ENCODE peak calls at places on chromosomes 12 and 14, in eight cellular contexts. B is endothelial cell of umbilical vein, F is fibroblast of pulmonary artery, Z is Peyer's patch, E is tibial nerve, G is A549, R is cardiac muscle cell, N is astrocyte of the spinal cord. M is an unnamed sample.

GRCh38 chr12:28374556-28374955 is 184.3 kb downstream of the CCDC91 start:
- DNase-seq in B (no peak), F (peak), Z (no peak), E (no peak), G (no peak), R (peak), N (peak), M (no peak)

GRCh38 chr14:54881235-54881760 is 21.3 kb downstream of the GCH1 start:
- DNase-seq in B (no peak), F (peak), Z (peak), E (peak), G (no peak), R (peak), N (peak), M (no peak)

GRCh38 chr12:93006655-93007208 is 77.6 kb upstream of the EEA1 start:
- DNase-seq in B (no peak), F (no peak), Z (no peak), E (no peak), G (no peak), R (no peak), N (no peak), M (no peak)

GRCh38 chr12:110199360-110200123 is 75.4 kb downstream of the IFT81 start:
- DNase-seq in B (peak), F (peak), Z (no peak), E (no peak), G (peak), R (peak), N (peak), M (no peak)

GRCh38 chr14:24816011-24816928 is 182.3 kb upstream of the GZMB start:
- DNase-seq in B (no peak), F (peak), Z (peak), E (no peak), G (peak), R (peak), N (no peak), M (no peak)

GRCh38 chr12:75658826-75659823 is 147.7 kb upstream of the KRR1 start:
- DNase-seq in B (peak), F (peak), Z (no peak), E (no peak), G (peak), R (peak), N (peak), M (no peak)

GRCh38 chr12:66739266-66739665 is 60.4 kb upstream of the GRIP1 start:
- DNase-seq in B (no peak), F (no peak), Z (no peak), E (no peak), G (no peak), R (no peak), N (no peak), M (no peak)

GRCh38 chr12:122403115-122403770 is 19.2 kb downstream of the CLIP1 start:
- DNase-seq in B (no peak), F (no peak), Z (no peak), E (no peak), G (peak), R (no peak), N (no peak), M (no peak)

GRCh38 chr14:93086441-93087055 is 29.2 kb downstream of the ITPK1 start:
- DNase-seq in B (no peak), F (no peak), Z (no peak), E (no peak), G (no peak), R (no peak), N (no peak), M (no peak)

GRCh38 chr14:32576088-32576795 is 247.1 kb downstream of the AKAP6 start:
- DNase-seq in B (peak), F (peak), Z (peak), E (peak), G (peak), R (peak), N (peak), M (no peak)

GRCh38 chr12:43370299-43370698 is 181.7 kb downstream of the ADAMTS20 start:
- DNase-seq in B (peak), F (peak), Z (no peak), E (no peak), G (peak), R (peak), N (peak), M (no peak)

GRCh38 chr14:69684461-69685183 is 73.2 kb downstream of the SUSD6 start:
- DNase-seq in B (no peak), F (no peak), Z (no peak), E (no peak), G (no peak), R (no peak), N (no peak), M (no peak)

GRCh38 chr14:44379292-44379977 is 127.6 kb downstream of the FSCB start:
- DNase-seq in B (no peak), F (no peak), Z (no peak), E (no peak), G (no peak), R (peak), N (no peak), M (no peak)

GRCh38 chr14:72254940-72255472 is 322.8 kb downstream of the RGS6 start:
- DNase-seq in B (no peak), F (no peak), Z (no peak), E (no peak), G (no peak), R (no peak), N (no peak), M (no peak)

GRCh38 chr12:124494751-124495129 is 72.7 kb downstream of the NCOR2 start:
- DNase-seq in B (no peak), F (no peak), Z (no peak), E (no peak), G (no peak), R (no peak), N (no peak), M (no peak)

GRCh38 chr12:105053116-105053572 is 31.1 kb downstream of the ALDH1L2 start:
- DNase-seq in B (peak), F (peak), Z (peak), E (peak), G (peak), R (peak), N (peak), M (no peak)

GRCh38 chr12:110039085-110039807 is 9.1 kb downstream of the C12orf76 start:
- DNase-seq in B (peak), F (peak), Z (peak), E (no peak), G (peak), R (peak), N (peak), M (no peak)

GRCh38 chr12:92675092-92675865 is 27.5 kb upstream of the PLEKHG7 start:
- DNase-seq in B (no peak), F (no peak), Z (no peak), E (no peak), G (no peak), R (no peak), N (no peak), M (no peak)

GRCh38 chr12:101743242-101743641 is 4.0 kb upstream of the SYCP3 start:
- DNase-seq in B (no peak), F (no peak), Z (no peak), E (no peak), G (no peak), R (no peak), N (no peak), M (no peak)

GRCh38 chr12:103909811-103910210 is 20.4 kb upstream of the HSP90B1 start:
- DNase-seq in B (no peak), F (peak), Z (no peak), E (no peak), G (no peak), R (peak), N (peak), M (no peak)

GRCh38 chr12:100163416-100164152 is 20.9 kb upstream of the BLTP3B start:
- DNase-seq in B (peak), F (peak), Z (peak), E (peak), G (peak), R (peak), N (peak), M (peak)

GRCh38 chr14:61106627-61107147 is 125.6 kb downstream of the SLC38A6 start:
- DNase-seq in B (no peak), F (no peak), Z (no peak), E (no peak), G (peak), R (no peak), N (no peak), M (no peak)
- TF ChIP-seq CTCF in B (no peak), F (peak), Z (no peak), E (no peak), G (peak), R (peak), N (peak), M (no peak)

DNA sequence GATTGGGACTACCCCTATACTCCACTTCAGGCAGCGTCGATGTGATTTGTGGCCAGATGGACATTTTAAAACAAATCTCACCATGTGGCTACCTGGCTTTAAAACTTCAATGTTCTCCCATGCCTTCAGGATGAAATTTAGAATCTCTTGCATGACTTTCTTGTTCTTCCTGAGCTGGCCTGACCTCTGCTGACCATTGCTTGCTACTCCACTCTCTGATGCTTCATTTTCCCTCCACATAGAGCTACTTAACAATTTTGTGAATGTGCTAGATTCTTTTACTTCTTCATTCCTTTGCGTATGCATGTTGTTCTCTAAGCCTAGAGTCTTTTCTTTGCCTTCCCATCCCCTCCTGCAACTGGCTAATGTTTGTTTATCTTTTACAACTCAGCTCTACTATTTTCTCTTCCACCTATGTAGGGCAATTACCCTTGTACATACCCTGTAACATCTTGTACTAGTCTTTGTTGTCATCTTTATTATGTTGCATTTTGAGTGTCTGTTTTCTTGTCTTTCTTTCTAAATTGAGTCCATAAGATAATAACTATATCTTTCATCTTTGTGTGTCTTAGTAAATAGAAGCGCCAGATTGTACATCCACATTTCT is 41.2 kb downstream of the YLPM1 start:
- DNase-seq in B (peak), F (peak), Z (peak), E (no peak), G (peak), R (peak), N (peak), M (no peak)
- TF ChIP-seq CTCF in B (peak), F (peak), Z (no peak), E (peak), G (peak), R (peak), N (peak), M (peak)

DNA sequence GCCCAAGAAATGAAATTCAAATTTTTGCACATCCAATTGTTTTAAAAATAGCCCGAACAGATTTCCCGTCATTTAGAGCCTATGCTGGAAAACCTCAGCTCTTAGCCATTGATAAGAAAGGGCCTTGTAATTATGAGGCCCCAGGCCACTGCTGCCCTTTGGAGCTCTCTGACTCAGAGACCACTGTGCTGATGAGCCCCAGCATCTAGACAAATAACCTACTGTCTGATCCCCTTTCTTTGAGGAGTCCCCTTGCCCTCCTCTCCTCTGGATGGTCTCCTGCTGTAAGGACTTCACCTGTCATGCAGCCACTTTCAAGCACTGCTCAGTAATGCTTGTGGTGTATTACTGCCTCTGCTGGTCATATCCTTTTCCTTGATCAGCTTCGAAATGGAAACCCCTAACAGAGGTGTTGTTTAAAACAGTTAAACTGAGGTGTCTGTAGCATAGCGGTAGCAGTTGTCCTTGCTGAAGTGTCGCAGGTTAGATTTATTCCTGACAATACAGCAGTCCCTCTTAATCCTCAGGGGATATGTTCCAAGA is 159.9 kb upstream of the SRRM4 start:
- DNase-seq in B (no peak), F (no peak), Z (no peak), E (no peak), G (no peak), R (no peak), N (no peak), M (no peak)
- TF ChIP-seq CTCF in B (no peak), F (no peak), Z (no peak), E (no peak), G (no peak), R (no peak), N (no peak), M (no peak)

GRCh38 chr12:115926037-115926670 is 351.3 kb downstream of the MED13L start:
- DNase-seq in B (no peak), F (no peak), Z (no peak), E (no peak), G (no peak), R (no peak), N (no peak), M (no peak)

GRCh38 chr12:115923851-115924250 is 353.6 kb downstream of the MED13L start:
- DNase-seq in B (no peak), F (no peak), Z (no peak), E (no peak), G (no peak), R (no peak), N (no peak), M (no peak)

GRCh38 chr12:115920395-115921183 is 356.9 kb downstream of the MED13L start:
- DNase-seq in B (no peak), F (peak), Z (no peak), E (no peak), G (no peak), R (no peak), N (peak), M (no peak)

GRCh38 chr12:115918763-115919162 is 358.7 kb downstream of the MED13L start:
- DNase-seq in B (no peak), F (no peak), Z (no peak), E (no peak), G (no peak), R (no peak), N (no peak), M (no peak)

DNA sequence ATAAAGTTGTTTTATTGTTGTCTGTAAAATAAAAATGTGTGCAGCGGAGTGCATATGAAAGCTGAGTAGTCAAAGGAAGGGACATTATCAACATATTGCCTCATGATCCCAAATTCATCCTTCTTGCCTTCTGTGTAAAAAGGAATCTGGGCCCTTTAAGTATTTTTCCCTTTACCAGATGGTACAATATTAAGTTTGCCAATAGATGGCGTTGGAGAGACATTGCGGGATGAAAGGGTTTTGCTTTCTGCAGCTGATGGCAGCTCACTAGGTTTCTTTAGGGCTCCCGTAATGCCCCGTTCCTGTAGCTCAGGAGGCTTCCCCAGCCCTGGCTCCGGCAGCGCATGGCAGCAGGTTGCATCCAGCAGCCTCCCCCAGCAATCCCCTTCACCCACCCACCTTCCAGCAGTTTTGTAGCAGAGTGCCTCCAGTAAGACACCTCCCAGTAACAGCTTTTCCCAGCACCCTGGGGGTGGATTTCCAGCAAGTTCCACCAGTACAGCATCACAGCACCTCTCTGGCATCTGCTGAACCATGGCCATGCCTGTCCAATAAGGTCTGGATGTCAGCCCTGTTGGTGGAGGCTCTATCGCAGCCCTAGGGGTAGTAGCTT is 354.4 kb downstream of the MED13L start:
- DNase-seq in B (no peak), F (peak), Z (no peak), E (no peak), G (peak), R (peak), N (peak), M (no peak)
- TF ChIP-seq CTCF in B (peak), F (peak), Z (no peak), E (no peak), G (peak), R (peak), N (peak), M (no peak)

GRCh38 chr14:52067873-52068740 is 752 bp downstream of the NID2 start:
- DNase-seq in B (peak), F (peak), Z (no peak), E (no peak), G (no peak), R (peak), N (no peak), M (peak)

GRCh38 chr14:52071675-52072074 is 2.8 kb upstream of the NID2 start:
- DNase-seq in B (peak), F (peak), Z (no peak), E (no peak), G (no peak), R (peak), N (no peak), M (no peak)

GRCh38 chr14:52072266-52072780 is 3.5 kb upstream of the NID2 start:
- DNase-seq in B (no peak), F (no peak), Z (no peak), E (no peak), G (no peak), R (no peak), N (no peak), M (no peak)

GRCh38 chr14:52069617-52070431 is 965 bp upstream of the NID2 start:
- DNase-seq in B (no peak), F (peak), Z (no peak), E (no peak), G (no peak), R (peak), N (peak), M (no peak)

DNA sequence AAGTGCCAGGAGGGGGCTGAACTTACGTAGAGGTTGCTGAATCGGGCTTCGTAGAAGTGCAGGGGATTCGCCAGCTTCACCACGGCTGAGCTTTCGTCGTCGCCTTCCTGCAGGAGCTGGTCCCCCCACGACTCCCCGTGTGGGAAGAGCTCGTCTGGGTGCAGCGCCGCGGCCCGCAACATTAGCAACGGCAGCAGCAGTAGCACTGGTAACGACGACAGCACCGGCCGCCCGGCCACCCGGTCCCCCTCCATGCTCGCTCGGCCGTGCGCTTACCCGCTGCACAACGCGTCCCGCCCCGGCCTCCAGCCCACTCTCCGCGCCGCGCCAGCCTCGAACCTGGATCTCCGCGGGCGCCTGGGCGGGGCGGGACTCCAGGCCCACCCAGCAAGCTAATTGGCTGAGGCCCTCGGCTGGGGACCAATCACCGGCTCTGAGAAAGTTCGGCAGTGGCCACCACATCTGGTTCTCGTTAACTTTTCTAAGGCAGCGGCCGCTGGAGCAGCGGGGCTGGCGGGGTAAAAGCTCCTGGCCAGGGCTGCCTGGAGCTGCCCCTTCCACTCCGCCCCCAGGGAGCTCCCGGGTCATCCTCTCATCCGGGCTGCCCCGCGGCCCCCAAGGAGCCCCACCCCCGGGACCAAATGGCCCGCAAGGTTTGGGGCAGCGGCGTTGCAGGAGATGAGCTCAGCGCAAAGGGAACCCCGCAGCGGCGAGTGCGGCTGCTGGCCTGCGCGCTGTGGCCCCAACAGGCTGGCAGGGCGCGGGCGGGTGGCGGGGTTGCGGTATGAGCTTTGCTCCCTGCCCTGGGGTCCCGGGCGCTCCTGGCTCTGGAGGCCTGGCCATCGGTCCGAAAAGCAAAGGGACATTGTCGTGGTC is at the start of gene NID2:
- DNase-seq in B (peak), F (peak), Z (peak), E (peak), G (peak), R (peak), N (peak), M (peak)
- TF ChIP-seq CTCF in B (no peak), F (no peak), Z (no peak), E (peak), G (no peak), R (no peak), N (no peak), M (no peak)